ENCODE peak calls at places on chromosomes 7 and 10, in seven cellular contexts. One of them, this sample, is unnamed.

GRCh38 chr7:44060948-44061644 is 4.3 kb downstream of the PGAM2 start:
- DNase-seq in adrenal gland: no peak
- DNase-seq in CD8-positive, alpha-beta T cell: no peak
- DNase-seq in Caco-2: no peak
- DNase-seq in kidney epithelial cell: no peak
- DNase-seq in GM12864: no peak
- DNase-seq in GM12865: no peak
- DNase-seq in this sample: no peak

GRCh38 chr7:110283056-110283455 is 807.9 kb upstream of the LRRN3 start:
- DNase-seq in CD8-positive, alpha-beta T cell: no peak
- DNase-seq in GM12864: no peak
- DNase-seq in adrenal gland: no peak
- DNase-seq in kidney epithelial cell: no peak
- DNase-seq in Caco-2: peak; percentile 42
- DNase-seq in GM12865: no peak
- DNase-seq in this sample: no peak

GRCh38 chr10:59991661-59992060 is 85.3 kb upstream of the CCDC6 start:
- DNase-seq in GM12864: no peak
- DNase-seq in kidney epithelial cell: peak; percentile 78
- DNase-seq in adrenal gland: no peak
- DNase-seq in CD8-positive, alpha-beta T cell: no peak
- DNase-seq in GM12865: peak; percentile 47
- DNase-seq in Caco-2: no peak
- DNase-seq in this sample: peak; percentile 5

GRCh38 chr10:29428486-29428885 is 139.6 kb downstream of the LYZL1 start:
- DNase-seq in GM12865: no peak
- DNase-seq in adrenal gland: no peak
- DNase-seq in CD8-positive, alpha-beta T cell: no peak
- DNase-seq in kidney epithelial cell: no peak
- DNase-seq in GM12864: no peak
- DNase-seq in Caco-2: no peak
- DNase-seq in this sample: no peak

GRCh38 chr10:87664276-87664687 is 4.6 kb downstream of the PAPSS2 start:
- DNase-seq in GM12865: no peak
- DNase-seq in Caco-2: no peak
- DNase-seq in adrenal gland: no peak
- DNase-seq in CD8-positive, alpha-beta T cell: no peak
- DNase-seq in GM12864: no peak
- DNase-seq in kidney epithelial cell: no peak
- DNase-seq in this sample: no peak

GRCh38 chr7:118803-119376 is 73.5 kb upstream of the FAM20C start:
- DNase-seq in GM12865: no peak
- DNase-seq in GM12864: no peak
- DNase-seq in Caco-2: no peak
- DNase-seq in adrenal gland: no peak
- DNase-seq in kidney epithelial cell: no peak
- DNase-seq in CD8-positive, alpha-beta T cell: no peak
- DNase-seq in this sample: no peak

GRCh38 chr7:128918266-128918665 is 7.8 kb upstream of the KCP start:
- DNase-seq in kidney epithelial cell: no peak
- DNase-seq in Caco-2: peak; percentile 9
- DNase-seq in CD8-positive, alpha-beta T cell: no peak
- DNase-seq in adrenal gland: no peak
- DNase-seq in GM12864: no peak
- DNase-seq in GM12865: no peak
- DNase-seq in this sample: no peak

GRCh38 chr10:5665380-5666323 is 743 bp downstream of the ASB13 start:
- DNase-seq in kidney epithelial cell: no peak
- DNase-seq in CD8-positive, alpha-beta T cell: no peak
- DNase-seq in GM12864: no peak
- DNase-seq in GM12865: no peak
- DNase-seq in Caco-2: no peak
- DNase-seq in adrenal gland: peak; percentile 52
- DNase-seq in this sample: no peak

GRCh38 chr7:21030237-21030636 is 243.6 kb upstream of the SP8 start:
- DNase-seq in Caco-2: no peak
- DNase-seq in GM12865: no peak
- DNase-seq in kidney epithelial cell: no peak
- DNase-seq in GM12864: no peak
- DNase-seq in CD8-positive, alpha-beta T cell: no peak
- DNase-seq in adrenal gland: no peak
- DNase-seq in this sample: no peak

GRCh38 chr10:35409808-35410207 is 73.5 kb downstream of the CCNY start:
- DNase-seq in Caco-2: no peak
- DNase-seq in adrenal gland: no peak
- DNase-seq in GM12864: no peak
- DNase-seq in GM12865: no peak
- DNase-seq in kidney epithelial cell: no peak
- DNase-seq in CD8-positive, alpha-beta T cell: no peak
- DNase-seq in this sample: no peak

GRCh38 chr7:7795736-7796135 is 77.3 kb upstream of the RPA3 start:
- DNase-seq in GM12865: no peak
- DNase-seq in Caco-2: peak; percentile 79
- DNase-seq in kidney epithelial cell: no peak
- DNase-seq in GM12864: no peak
- DNase-seq in adrenal gland: no peak
- DNase-seq in CD8-positive, alpha-beta T cell: no peak
- DNase-seq in this sample: no peak

GRCh38 chr7:38632411-38632810 is 1.2 kb upstream of the AMPH start:
- DNase-seq in CD8-positive, alpha-beta T cell: no peak
- DNase-seq in GM12864: no peak
- DNase-seq in Caco-2: no peak
- DNase-seq in adrenal gland: no peak
- DNase-seq in GM12865: peak; percentile 9
- DNase-seq in kidney epithelial cell: no peak
- DNase-seq in this sample: no peak

GRCh38 chr7:3092468-3092867 is 48.8 kb upstream of the CARD11 start:
- DNase-seq in Caco-2: no peak
- DNase-seq in adrenal gland: no peak
- DNase-seq in CD8-positive, alpha-beta T cell: peak; percentile 79
- DNase-seq in GM12864: peak; percentile 67
- DNase-seq in kidney epithelial cell: no peak
- DNase-seq in GM12865: peak; percentile 83
- DNase-seq in this sample: peak; percentile 78

GRCh38 chr10:133445268-133445732 is 8.4 kb upstream of the SCART1 start:
- DNase-seq in GM12864: no peak
- DNase-seq in GM12865: no peak
- DNase-seq in adrenal gland: no peak
- DNase-seq in CD8-positive, alpha-beta T cell: no peak
- DNase-seq in Caco-2: no peak
- DNase-seq in kidney epithelial cell: no peak
- DNase-seq in this sample: no peak

GRCh38 chr7:30596043-30596641 is 1.5 kb downstream of the GARS1 start:
- DNase-seq in adrenal gland: no peak
- DNase-seq in kidney epithelial cell: no peak
- DNase-seq in Caco-2: no peak
- DNase-seq in GM12865: peak; percentile 43
- DNase-seq in GM12864: no peak
- DNase-seq in CD8-positive, alpha-beta T cell: no peak
- DNase-seq in this sample: no peak

GRCh38 chr10:103049237-103049636 is 131.1 kb downstream of the CNNM2 start:
- DNase-seq in Caco-2: no peak
- DNase-seq in GM12864: no peak
- DNase-seq in GM12865: no peak
- DNase-seq in CD8-positive, alpha-beta T cell: no peak
- DNase-seq in kidney epithelial cell: no peak
- DNase-seq in adrenal gland: no peak
- DNase-seq in this sample: no peak

GRCh38 chr10:105950410-105950809 is 1214.1 kb downstream of the SORCS1 start:
- DNase-seq in kidney epithelial cell: peak; percentile 25
- DNase-seq in GM12864: peak; percentile 7
- DNase-seq in Caco-2: peak; percentile 42
- DNase-seq in adrenal gland: peak; percentile 37
- DNase-seq in GM12865: peak; percentile 66
- DNase-seq in CD8-positive, alpha-beta T cell: no peak
- DNase-seq in this sample: no peak

GRCh38 chr7:2872296-2872874 is 28.3 kb upstream of the GNA12 start:
- DNase-seq in kidney epithelial cell: no peak
- DNase-seq in GM12865: no peak
- DNase-seq in GM12864: no peak
- DNase-seq in adrenal gland: no peak
- DNase-seq in Caco-2: no peak
- DNase-seq in CD8-positive, alpha-beta T cell: no peak
- DNase-seq in this sample: no peak

GRCh38 chr7:90701021-90701420 is 104.9 kb downstream of the CDK14 start:
- DNase-seq in kidney epithelial cell: no peak
- DNase-seq in adrenal gland: no peak
- DNase-seq in GM12865: peak; percentile 33
- DNase-seq in CD8-positive, alpha-beta T cell: no peak
- DNase-seq in GM12864: no peak
- DNase-seq in Caco-2: no peak
- DNase-seq in this sample: no peak

GRCh38 chr7:90705391-90706066 is 109.4 kb downstream of the CDK14 start:
- DNase-seq in GM12864: no peak
- DNase-seq in kidney epithelial cell: no peak
- DNase-seq in adrenal gland: no peak
- DNase-seq in GM12865: no peak
- DNase-seq in CD8-positive, alpha-beta T cell: no peak
- DNase-seq in Caco-2: no peak
- DNase-seq in this sample: no peak

GRCh38 chr7:90706067-90706716 is 110.1 kb downstream of the CDK14 start:
- DNase-seq in kidney epithelial cell: no peak
- DNase-seq in GM12864: no peak
- DNase-seq in GM12865: no peak
- DNase-seq in adrenal gland: no peak
- DNase-seq in Caco-2: no peak
- DNase-seq in CD8-positive, alpha-beta T cell: no peak
- DNase-seq in this sample: no peak

GRCh38 chr7:90698616-90699015 is 102.5 kb downstream of the CDK14 start:
- DNase-seq in GM12865: no peak
- DNase-seq in adrenal gland: no peak
- DNase-seq in kidney epithelial cell: no peak
- DNase-seq in CD8-positive, alpha-beta T cell: no peak
- DNase-seq in Caco-2: no peak
- DNase-seq in GM12864: no peak
- DNase-seq in this sample: no peak

DNA sequence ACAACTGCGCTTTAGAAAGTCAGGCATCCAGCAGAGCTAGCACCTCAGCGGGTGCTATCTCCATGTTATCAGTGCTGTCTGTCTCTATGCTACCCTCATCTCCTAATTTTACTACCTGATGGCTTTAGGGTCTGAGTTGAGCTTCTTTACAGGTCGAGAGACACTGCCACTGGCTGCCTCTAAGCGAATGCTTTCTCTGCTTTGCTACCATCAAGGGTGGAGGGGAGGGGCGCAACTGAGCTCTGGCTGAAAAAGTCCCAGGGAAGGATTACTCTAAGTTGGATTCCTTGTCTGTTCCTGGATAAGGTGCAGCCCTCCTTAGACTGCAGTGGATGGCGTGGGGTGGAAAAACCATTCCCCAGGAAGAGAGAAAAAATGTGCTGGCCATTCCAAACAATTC is 105.7 kb downstream of the CDK14 start:
- DNase-seq in GM12865: no peak
- DNase-seq in adrenal gland: no peak
- DNase-seq in Caco-2: no peak
- DNase-seq in kidney epithelial cell: no peak
- DNase-seq in CD8-positive, alpha-beta T cell: no peak
- DNase-seq in GM12864: no peak
- DNase-seq in this sample: no peak
- H3K4me3 ChIP-seq in GM12865: no peak overlapping the region
- H3K4me3 ChIP-seq in adrenal gland: peak overlapping the region; percentile 49
- H3K4me3 ChIP-seq in Caco-2: no peak overlapping the region
- H3K4me3 ChIP-seq in kidney epithelial cell: no peak overlapping the region
- H3K4me3 ChIP-seq in CD8-positive, alpha-beta T cell: no peak overlapping the region
- H3K4me3 ChIP-seq in GM12864: no peak overlapping the region
- H3K4me3 ChIP-seq in this sample: no peak overlapping the region

DNA sequence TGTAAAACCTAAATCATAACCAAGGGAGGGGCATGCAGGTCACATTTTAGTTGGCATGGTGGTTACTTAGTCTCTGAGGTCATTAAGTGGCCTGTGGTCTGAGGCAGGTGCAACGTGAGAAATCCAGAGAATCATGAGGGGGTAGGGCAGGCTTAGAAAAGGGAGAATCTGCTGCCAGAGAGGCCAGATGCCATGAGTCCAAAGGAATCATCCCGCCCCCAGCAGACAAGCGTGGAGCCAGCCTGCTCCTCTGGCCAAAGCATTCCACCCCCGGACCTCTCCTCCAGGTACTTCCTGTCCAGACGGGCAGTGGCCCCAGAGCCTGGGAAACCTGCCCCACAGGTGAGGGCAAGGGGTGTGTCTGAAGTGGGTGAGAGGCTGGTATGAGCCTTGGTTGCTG is 196.4 kb upstream of the ZNF32 start:
- DNase-seq in Caco-2: no peak
- DNase-seq in adrenal gland: no peak
- DNase-seq in GM12865: no peak
- DNase-seq in GM12864: no peak
- DNase-seq in CD8-positive, alpha-beta T cell: no peak
- DNase-seq in kidney epithelial cell: no peak
- DNase-seq in this sample: no peak
- H3K4me3 ChIP-seq in Caco-2: no peak overlapping the region
- H3K4me3 ChIP-seq in adrenal gland: no peak overlapping the region
- H3K4me3 ChIP-seq in GM12865: no peak overlapping the region
- H3K4me3 ChIP-seq in GM12864: no peak overlapping the region
- H3K4me3 ChIP-seq in CD8-positive, alpha-beta T cell: no peak overlapping the region
- H3K4me3 ChIP-seq in kidney epithelial cell: no peak overlapping the region
- H3K4me3 ChIP-seq in this sample: no peak overlapping the region

DNA sequence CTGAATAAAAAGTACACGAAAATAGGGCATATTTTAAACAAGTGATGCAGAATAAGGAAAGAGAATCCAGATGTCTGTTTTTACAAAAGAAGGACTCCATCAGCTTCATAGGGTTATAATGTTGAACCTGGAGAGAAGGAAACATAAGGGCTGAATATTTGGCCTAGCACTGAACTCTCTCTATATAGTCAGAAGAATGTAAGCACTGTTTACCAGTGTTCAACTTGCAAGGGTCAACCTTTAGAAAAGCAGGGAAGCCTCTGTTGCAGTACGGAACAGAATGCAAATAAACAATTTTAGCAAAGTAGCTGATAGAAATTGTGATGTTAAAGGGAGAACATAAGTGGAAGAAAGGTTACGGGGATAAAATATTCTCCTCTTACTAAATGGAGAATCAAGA is 16.2 kb downstream of the CDK6 start:
- DNase-seq in GM12864: no peak
- DNase-seq in adrenal gland: no peak
- DNase-seq in Caco-2: no peak
- DNase-seq in GM12865: no peak
- DNase-seq in CD8-positive, alpha-beta T cell: no peak
- DNase-seq in kidney epithelial cell: no peak
- DNase-seq in this sample: no peak
- H3K4me3 ChIP-seq in GM12864: no peak overlapping the region
- H3K4me3 ChIP-seq in adrenal gland: no peak overlapping the region
- H3K4me3 ChIP-seq in Caco-2: no peak overlapping the region
- H3K4me3 ChIP-seq in GM12865: no peak overlapping the region
- H3K4me3 ChIP-seq in CD8-positive, alpha-beta T cell: no peak overlapping the region
- H3K4me3 ChIP-seq in kidney epithelial cell: no peak overlapping the region
- H3K4me3 ChIP-seq in this sample: no peak overlapping the region

DNA sequence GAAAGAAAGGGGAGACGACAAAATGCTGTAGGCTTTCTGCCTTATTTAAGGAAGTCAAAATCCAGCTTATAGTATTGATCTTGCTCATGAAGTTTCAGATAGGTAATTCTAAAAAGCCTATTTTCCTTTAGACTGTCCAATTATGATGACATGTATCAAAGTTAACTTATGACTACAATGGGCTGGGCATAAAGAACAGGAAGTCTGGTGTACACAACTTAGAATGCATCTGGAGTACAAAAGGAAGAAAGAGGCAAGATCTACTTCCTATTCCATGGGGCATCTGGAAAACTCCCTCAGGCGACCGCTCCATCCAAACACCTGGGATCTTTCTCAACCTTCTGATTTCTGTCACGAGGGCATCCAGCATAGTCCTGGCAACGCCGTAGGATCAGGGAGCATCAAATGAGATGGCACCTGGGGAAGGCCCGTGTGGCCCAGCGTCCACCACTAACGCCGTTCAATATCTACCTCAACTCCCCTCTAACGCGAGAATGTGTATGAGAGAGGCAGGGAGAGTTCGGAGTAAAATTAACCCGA is 512 bp downstream of the FAM24B start:
- DNase-seq in kidney epithelial cell: no peak
- DNase-seq in adrenal gland: no peak
- DNase-seq in GM12865: peak; percentile 24
- DNase-seq in Caco-2: no peak
- DNase-seq in GM12864: no peak
- DNase-seq in CD8-positive, alpha-beta T cell: no peak
- DNase-seq in this sample: peak; percentile 50
- H3K4me3 ChIP-seq in kidney epithelial cell: peak overlapping the region; percentile 69
- H3K4me3 ChIP-seq in adrenal gland: peak overlapping the region; percentile 57
- H3K4me3 ChIP-seq in GM12865: peak overlapping the region; percentile 75
- H3K4me3 ChIP-seq in Caco-2: peak overlapping the region; percentile 52
- H3K4me3 ChIP-seq in GM12864: peak overlapping the region; percentile 91
- H3K4me3 ChIP-seq in CD8-positive, alpha-beta T cell: peak overlapping the region; percentile 56
- H3K4me3 ChIP-seq in this sample: peak overlapping the region; percentile 66

This sample was measured in GM06990.